ENCODE peak calls at places on chromosomes 3 and 15, in six cellular contexts. A is tibial nerve, B is A549, J is uterus, X is astrocyte, M is cardiac muscle cell. K is an unnamed sample.
A peak's percentile ranks its signal among the peaks of the same experiment; 100 is the strongest.

GRCh38 chr15:30065025-30065801 is 17.5 kb upstream of the GOLGA8J start:
- DNase-seq in X (peak; percentile 93), A (no peak), M (no peak), B (no peak), J (no peak), K (no peak)

GRCh38 chr15:83747050-83747717 is 93.3 kb downstream of the ADAMTSL3 start:
- DNase-seq in M (no peak), A (peak; percentile 61), J (peak; percentile 54), X (peak; percentile 10), B (no peak), K (no peak)

GRCh38 chr15:65066635-65067333 is 1.0 kb downstream of the RASL12 start:
- DNase-seq in A (no peak), X (no peak), J (peak; percentile 85), B (no peak), M (no peak), K (no peak)

GRCh38 chr3:31294430-31295149 is 238.1 kb upstream of the STT3B start:
- DNase-seq in J (no peak), X (peak; percentile 56), M (no peak), A (no peak), B (no peak), K (no peak)

GRCh38 chr15:53506370-53506769 is 253.1 kb downstream of the WDR72 start:
- DNase-seq in B (peak; percentile 5), J (no peak), M (no peak), X (no peak), A (no peak), K (no peak)

GRCh38 chr15:65660927-65661326 is 39.2 kb downstream of the SLC24A1 start:
- DNase-seq in B (no peak), M (no peak), A (no peak), J (no peak), X (no peak), K (no peak)

GRCh38 chr3:38375488-38376097 is 29.0 kb downstream of the XYLB start:
- DNase-seq in X (no peak), A (no peak), B (no peak), M (no peak), J (no peak), K (no peak)

GRCh38 chr3:148002705-148003205 is 593.6 kb downstream of the ZIC1 start:
- DNase-seq in X (no peak), J (no peak), M (no peak), A (no peak), B (no peak), K (no peak)

GRCh38 chr3:147200545-147200944 is 205.8 kb downstream of the ZIC4 start:
- DNase-seq in A (no peak), X (peak; percentile 43), B (no peak), J (no peak), M (no peak), K (no peak)

GRCh38 chr15:73683624-73684536 is at the start of gene CD276:
- DNase-seq in A (peak; percentile 61), M (peak; percentile 91), X (peak; percentile 64), B (peak; percentile 57), J (peak; percentile 75), K (no peak)

GRCh38 chr15:89054873-89055272 is 33.4 kb upstream of the ABHD2 start:
- DNase-seq in B (no peak), A (no peak), M (no peak), J (no peak), X (no peak), K (no peak)

GRCh38 chr15:80402339-80402738 is 1.8 kb upstream of the ARNT2 start:
- DNase-seq in M (no peak), X (no peak), A (no peak), B (no peak), J (no peak), K (no peak)

GRCh38 chr3:112111785-112112402 is 21.2 kb downstream of the GCSAM start:
- DNase-seq in M (peak; percentile 80), X (peak; percentile 38), B (peak; percentile 52), J (no peak), A (peak; percentile 53), K (peak; percentile 58)

GRCh38 chr15:93997071-93997658 is 234.2 kb upstream of the MCTP2 start:
- DNase-seq in M (peak; percentile 34), B (peak; percentile 14), J (no peak), A (peak; percentile 74), X (no peak), K (peak; percentile 9)

GRCh38 chr3:49611714-49612113 is 57.4 kb downstream of the BSN start:
- DNase-seq in B (no peak), X (peak; percentile 32), A (no peak), J (no peak), M (no peak), K (no peak)

GRCh38 chr3:104347281-104347680 is 1019.4 kb upstream of the ALCAM start:
- DNase-seq in A (no peak), X (no peak), B (no peak), J (no peak), M (no peak), K (no peak)

GRCh38 chr3:14403636-14404395 is 1.4 kb downstream of the SLC6A6 start:
- DNase-seq in J (peak; percentile 83), B (no peak), X (no peak), A (no peak), M (peak; percentile 34), K (no peak)

GRCh38 chr3:171810278-171811058 is at the start of gene PLD1:
- DNase-seq in M (peak; percentile 89), A (peak; percentile 71), J (no peak), B (peak; percentile 79), X (peak; percentile 68), K (no peak)

GRCh38 chr15:63986185-63986680 is 60.1 kb downstream of the DAPK2 start:
- DNase-seq in A (no peak), M (no peak), X (no peak), B (no peak), J (no peak), K (no peak)

GRCh38 chr15:63986751-63987341 is 59.4 kb downstream of the DAPK2 start:
- DNase-seq in M (no peak), B (no peak), X (no peak), J (no peak), A (no peak), K (no peak)

GRCh38 chr15:63985221-63986184 is 60.8 kb downstream of the DAPK2 start:
- DNase-seq in B (no peak), M (peak; percentile 48), X (no peak), J (peak; percentile 21), A (no peak), K (no peak)

GRCh38 chr15:63990449-63990848 is 55.8 kb downstream of the DAPK2 start:
- DNase-seq in M (no peak), A (no peak), X (no peak), B (no peak), J (no peak), K (no peak)

GRCh38 chr15:63987979-63988378 is 58.3 kb downstream of the DAPK2 start:
- DNase-seq in X (no peak), B (no peak), A (no peak), M (no peak), J (no peak), K (no peak)
- H3K27ac ChIP-seq in X (no peak overlapping the region), B (no peak overlapping the region), A (no peak overlapping the region), M (no peak overlapping the region), J (no peak overlapping the region), K (no peak overlapping the region)

DNA sequence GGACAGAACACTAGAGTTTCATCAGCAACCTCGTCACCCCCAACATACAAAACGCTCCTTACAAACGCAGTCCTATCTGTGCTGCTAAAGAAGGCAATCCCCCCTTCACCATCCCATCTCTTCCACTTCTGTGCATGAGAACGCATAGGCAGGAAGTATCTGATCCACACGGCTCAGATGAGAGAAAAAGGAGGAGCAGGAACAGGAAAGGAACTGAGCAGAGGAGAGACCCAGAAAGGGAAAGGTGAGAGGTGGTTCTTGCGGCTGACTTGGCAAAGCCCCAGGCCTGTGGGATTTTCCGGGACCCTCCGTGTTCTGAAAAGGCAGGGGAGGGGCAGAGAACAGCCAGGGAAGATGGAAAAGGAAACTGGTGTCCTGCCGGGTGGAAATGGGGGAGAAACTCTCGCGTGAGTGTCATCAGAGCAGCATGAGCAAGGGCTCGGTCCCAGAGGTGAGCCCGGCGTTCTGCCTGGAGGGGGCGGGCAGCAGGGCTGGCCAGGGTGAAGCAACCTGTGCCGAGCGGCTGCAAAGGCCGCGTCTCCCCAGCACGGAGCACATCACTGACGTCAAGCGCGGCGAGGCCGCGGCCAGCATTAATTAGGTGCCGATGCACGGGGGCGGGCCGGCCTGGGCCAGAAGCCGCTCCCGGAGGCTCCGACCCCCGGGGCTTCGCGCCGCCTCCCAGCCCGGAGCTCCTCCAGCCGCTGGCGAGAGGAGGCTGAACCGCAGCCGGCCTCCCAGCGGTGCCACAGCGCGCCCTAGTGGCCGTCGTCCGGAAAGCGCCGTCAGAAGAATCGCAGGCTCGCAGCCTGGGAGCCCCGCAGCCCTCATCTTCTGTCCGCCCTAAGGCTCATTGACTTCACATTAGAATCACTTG is 35.8 kb downstream of the CPN2 start:
- DNase-seq in A (peak; percentile 72), M (peak; percentile 85), J (peak; percentile 96), X (peak; percentile 80), B (peak; percentile 72), K (peak; percentile 78)
- H3K27ac ChIP-seq in A (peak overlapping the region; percentile 74), M (no peak overlapping the region), J (peak overlapping the region; percentile 40), X (peak overlapping the region; percentile 14), B (peak overlapping the region; percentile 78), K (no peak overlapping the region)

GRCh38 chr3:107850681-107851080 is 240.2 kb downstream of the CD47 start:
- DNase-seq in M (no peak), B (no peak), J (no peak), X (no peak), A (no peak), K (no peak)

GRCh38 chr3:107846282-107846852 is 244.5 kb downstream of the CD47 start:
- DNase-seq in X (peak; percentile 27), A (peak; percentile 73), M (peak; percentile 86), B (peak; percentile 62), J (peak; percentile 66), K (peak; percentile 72)

GRCh38 chr3:107845355-107846281 is 245.2 kb downstream of the CD47 start:
- DNase-seq in M (no peak), J (no peak), A (no peak), X (no peak), B (no peak), K (no peak)

GRCh38 chr3:107847791-107848190 is 243.0 kb downstream of the CD47 start:
- DNase-seq in A (no peak), J (no peak), X (no peak), B (no peak), M (no peak), K (no peak)

DNA sequence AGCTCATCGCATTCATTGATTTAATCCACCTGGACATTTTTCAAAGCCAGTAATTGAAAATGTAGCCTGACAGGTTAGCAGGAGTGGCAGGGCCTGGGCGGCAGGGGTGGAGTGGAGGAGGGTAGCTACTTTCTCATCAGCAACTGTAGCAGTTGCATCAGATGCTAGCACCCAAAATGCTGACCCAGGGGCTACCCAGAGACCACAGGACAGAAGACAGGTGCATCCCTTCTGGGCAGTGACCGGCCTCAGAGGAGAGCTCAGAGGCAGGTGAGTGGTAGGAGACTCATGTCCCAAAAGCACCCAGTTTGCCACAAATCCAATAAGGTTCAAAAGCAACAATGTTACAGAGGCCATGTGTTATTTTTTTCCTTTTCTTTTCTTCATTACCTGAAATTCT is 242.3 kb downstream of the CD47 start:
- DNase-seq in X (no peak), M (no peak), A (no peak), J (no peak), B (no peak), K (no peak)
- H3K27ac ChIP-seq in X (no peak overlapping the region), M (no peak overlapping the region), A (no peak overlapping the region), J (no peak overlapping the region), B (no peak overlapping the region), K (no peak overlapping the region)

DNA sequence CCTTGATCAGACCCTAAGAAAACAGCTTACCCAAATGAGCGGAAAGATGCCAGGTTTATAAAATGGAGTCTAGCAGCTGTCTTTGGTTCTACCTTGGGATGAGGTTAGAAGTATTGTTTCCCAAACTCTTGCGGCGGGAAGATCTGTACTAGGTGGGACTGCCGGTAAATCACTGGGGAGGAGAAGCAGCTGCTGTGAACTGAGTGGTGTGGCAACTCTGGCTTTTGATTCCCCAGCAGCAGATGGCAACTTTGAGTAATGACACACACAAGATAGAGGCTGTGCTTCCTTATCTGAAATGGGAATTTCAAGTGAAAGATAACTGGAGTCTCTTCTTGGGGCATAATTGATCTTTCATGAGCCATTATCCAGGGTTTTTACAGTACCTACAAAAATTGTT is 184.9 kb downstream of the ATG7 start:
- DNase-seq in M (no peak), B (no peak), X (no peak), A (no peak), J (no peak), K (no peak)
- H3K27ac ChIP-seq in M (no peak overlapping the region), B (no peak overlapping the region), X (no peak overlapping the region), A (no peak overlapping the region), J (no peak overlapping the region), K (no peak overlapping the region)